ENCODE peak calls at places on chromosomes 6 and 20, in nine cellular contexts. Z is GM12865; W is WERI-Rb-1; F is cardiac fibroblast; J is neural progenitor cell; B is left lung; S is H9; R is neural crest cell; X is CD4-positive, alpha-beta T cell. A is an unnamed sample.

GRCh38 chr6:89941031-89941775 is 46.9 kb downstream of the GJA10 start:
- DNase-seq in Z (no peak), W (no peak), F (no peak), J (no peak), B (no peak), S (no peak), R (peak), X (no peak), A (peak)

GRCh38 chr20:2204021-2204420 is 91.8 kb upstream of the TGM3 start:
- DNase-seq in Z (no peak), W (no peak), F (no peak), J (no peak), B (no peak), S (no peak), R (no peak), X (no peak), A (no peak)

GRCh38 chr6:112109267-112109666 is 21.9 kb downstream of the FAM229B start:
- DNase-seq in Z (no peak), W (no peak), F (no peak), J (peak), B (no peak), S (no peak), R (no peak), X (no peak), A (no peak)

GRCh38 chr20:34124469-34125249 is 12.6 kb upstream of the EIF2S2 start:
- DNase-seq in Z (peak), W (no peak), F (no peak), J (no peak), B (no peak), S (no peak), R (no peak), X (no peak), A (no peak)

GRCh38 chr6:11263185-11263817 is 30.8 kb upstream of the NEDD9 start:
- DNase-seq in Z (no peak), W (no peak), F (peak), J (peak), B (peak), S (no peak), R (no peak), X (no peak), A (no peak)

GRCh38 chr6:105452376-105452775 is 49.5 kb upstream of the PREP start:
- DNase-seq in Z (no peak), W (no peak), F (no peak), J (no peak), B (no peak), S (no peak), R (no peak), X (no peak), A (no peak)

GRCh38 chr20:53613748-53614147 is 20.1 kb upstream of the ZNF217 start:
- DNase-seq in Z (no peak), W (no peak), F (no peak), J (no peak), B (no peak), S (no peak), R (no peak), X (no peak), A (no peak)

GRCh38 chr20:46334423-46334978 is 26.2 kb upstream of the CDH22 start:
- DNase-seq in Z (no peak), W (no peak), F (no peak), J (no peak), B (no peak), S (no peak), R (no peak), X (no peak), A (no peak)

GRCh38 chr6:125790403-125791150 is at the start of gene NCOA7:
- DNase-seq in Z (peak), W (peak), F (peak), J (peak), B (peak), S (peak), R (peak), X (peak), A (peak)

GRCh38 chr20:53826597-53827291 is 233.1 kb upstream of the ZNF217 start:
- DNase-seq in Z (peak), W (no peak), F (peak), J (no peak), B (peak), S (no peak), R (no peak), X (no peak), A (no peak)

GRCh38 chr6:73032586-73032985 is 192.7 kb downstream of the KHDC1L start:
- DNase-seq in Z (no peak), W (no peak), F (peak), J (no peak), B (no peak), S (no peak), R (no peak), X (no peak), A (no peak)

GRCh38 chr6:144673807-144674206 is 388.7 kb downstream of the UTRN start:
- DNase-seq in Z (no peak), W (no peak), F (no peak), J (no peak), B (no peak), S (no peak), R (no peak), X (no peak), A (no peak)

GRCh38 chr20:2331092-2331491 is 35.3 kb downstream of the TGM3 start:
- DNase-seq in Z (no peak), W (no peak), F (no peak), J (no peak), B (no peak), S (peak), R (no peak), X (no peak), A (no peak)

GRCh38 chr6:11650297-11650696 is 112.7 kb downstream of the TMEM170B start:
- DNase-seq in Z (no peak), W (no peak), F (peak), J (peak), B (no peak), S (peak), R (no peak), X (no peak), A (no peak)

DNA sequence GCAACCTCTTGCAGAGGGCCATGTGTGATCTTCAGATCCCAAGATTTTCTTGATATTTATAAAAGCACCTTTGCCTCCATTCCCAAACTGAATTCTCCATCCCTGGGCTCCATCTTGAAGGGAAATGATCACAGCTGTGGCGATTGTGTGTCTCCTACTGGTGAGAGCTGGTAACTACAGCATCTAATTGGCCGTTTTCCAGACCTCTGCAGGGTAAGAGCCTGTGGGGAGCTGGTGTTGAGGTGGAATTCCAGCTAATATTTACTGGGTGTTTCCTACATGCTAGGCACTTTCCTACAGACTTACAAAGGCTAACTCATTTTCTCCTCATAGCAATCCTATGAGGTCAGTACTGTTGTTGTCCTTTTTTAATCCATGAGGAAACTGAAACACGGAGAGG is 59.2 kb upstream of the FNDC1 start:
- DNase-seq in Z (peak), W (peak), F (peak), J (peak), B (no peak), S (peak), R (peak), X (no peak), A (peak)
- TF ChIP-seq CTCF in Z (peak), W (peak), F (peak), J (peak), B (peak), S (peak), R (peak), X (peak), A (peak)

GRCh38 chr20:18628330-18628941 is 40.6 kb downstream of the DTD1 start:
- DNase-seq in Z (peak), W (peak), F (no peak), J (peak), B (no peak), S (peak), R (no peak), X (no peak), A (peak)
- TF ChIP-seq CTCF in Z (peak), W (peak), F (peak), J (peak), B (peak), S (peak), R (peak), X (no peak), A (peak)

GRCh38 chr20:61449916-61450315 is 197.9 kb downstream of the CDH4 start:
- DNase-seq in Z (no peak), W (no peak), F (no peak), J (no peak), B (no peak), S (no peak), R (no peak), X (no peak), A (no peak)
- TF ChIP-seq CTCF in Z (no peak), W (no peak), F (no peak), J (no peak), B (no peak), S (no peak), R (no peak), X (no peak), A (no peak)

GRCh38 chr20:25296094-25297093 is 48.5 kb downstream of the PYGB start:
- DNase-seq in Z (peak), W (peak), F (peak), J (peak), B (no peak), S (no peak), R (no peak), X (peak), A (peak)
- TF ChIP-seq CTCF in Z (peak), W (peak), F (peak), J (peak), B (no peak), S (peak), R (peak), X (peak), A (peak)

DNA sequence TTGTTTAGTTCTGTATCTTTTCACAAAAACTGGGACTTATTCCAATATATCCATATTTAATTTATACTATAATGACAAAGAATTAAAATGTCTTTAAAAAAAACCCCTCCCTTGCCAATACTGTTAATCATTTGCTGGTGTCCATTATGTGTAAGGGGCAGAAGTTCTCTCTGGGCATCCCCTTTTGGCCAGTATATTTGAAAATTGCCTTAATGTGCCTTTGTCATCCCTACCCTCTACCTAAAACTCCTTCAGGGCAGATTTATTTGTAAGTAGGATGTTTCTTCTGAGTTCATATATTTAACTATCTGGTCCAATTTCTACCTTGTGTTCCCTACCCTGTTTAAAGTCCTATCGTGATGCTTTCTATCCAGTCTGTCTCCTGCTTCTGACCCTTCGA is 62.9 kb downstream of the ARHGAP18 start:
- DNase-seq in Z (no peak), W (no peak), F (no peak), J (no peak), B (no peak), S (no peak), R (no peak), X (no peak), A (no peak)
- TF ChIP-seq CTCF in Z (no peak), W (no peak), F (no peak), J (no peak), B (no peak), S (no peak), R (no peak), X (no peak), A (no peak)

DNA sequence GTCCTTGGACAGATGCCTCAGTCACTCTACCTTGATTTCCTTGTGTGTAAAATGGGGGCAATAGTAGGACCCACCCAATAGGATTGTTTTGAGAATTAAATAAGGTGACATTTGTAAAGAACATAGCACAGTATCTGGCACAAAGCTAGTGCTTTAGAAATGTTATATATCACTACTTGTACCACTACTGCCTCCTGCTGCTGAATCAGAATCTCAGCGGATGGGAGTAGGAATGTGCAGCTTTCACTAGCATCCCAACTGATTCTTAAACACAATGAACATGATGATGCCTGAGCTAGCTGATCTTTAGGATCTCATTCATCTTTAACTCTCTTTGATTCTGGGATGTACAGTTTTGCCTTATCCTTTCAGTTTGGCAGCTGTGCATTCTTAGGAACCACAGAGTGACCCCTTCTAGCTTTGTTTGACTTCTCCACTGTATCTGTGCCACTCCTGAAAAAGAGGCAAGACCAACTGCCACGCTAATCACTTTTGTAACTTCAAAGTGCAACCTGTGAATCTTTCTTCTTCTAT is 7.2 kb downstream of the PBOV1 start:
- DNase-seq in Z (no peak), W (no peak), F (no peak), J (peak), B (no peak), S (no peak), R (no peak), X (no peak), A (no peak)
- TF ChIP-seq CTCF in Z (no peak), W (peak), F (no peak), J (peak), B (no peak), S (peak), R (no peak), X (no peak), A (no peak)

GRCh38 chr20:4947817-4948559 is 53.3 kb downstream of the SLC23A2 start:
- DNase-seq in Z (no peak), W (no peak), F (no peak), J (no peak), B (no peak), S (no peak), R (no peak), X (no peak), A (no peak)
- TF ChIP-seq CTCF in Z (no peak), W (no peak), F (no peak), J (no peak), B (no peak), S (no peak), R (no peak), X (no peak), A (no peak)

GRCh38 chr6:33850869-33851541 is 47.2 kb upstream of the MLN start:
- DNase-seq in Z (no peak), W (no peak), F (no peak), J (no peak), B (no peak), S (no peak), R (no peak), X (no peak), A (no peak)

GRCh38 chr6:33853026-33853425 is 49.2 kb upstream of the MLN start:
- DNase-seq in Z (no peak), W (no peak), F (no peak), J (no peak), B (no peak), S (no peak), R (no peak), X (no peak), A (no peak)

GRCh38 chr6:33853736-33854135 is 49.9 kb upstream of the MLN start:
- DNase-seq in Z (no peak), W (no peak), F (no peak), J (no peak), B (no peak), S (no peak), R (no peak), X (no peak), A (no peak)

GRCh38 chr6:33850294-33850693 is 46.5 kb upstream of the MLN start:
- DNase-seq in Z (no peak), W (no peak), F (no peak), J (no peak), B (no peak), S (no peak), R (no peak), X (no peak), A (no peak)

GRCh38 chr6:33851959-33852358 is 48.2 kb upstream of the MLN start:
- DNase-seq in Z (peak), W (peak), F (peak), J (peak), B (no peak), S (peak), R (peak), X (peak), A (peak)
- TF ChIP-seq CTCF in Z (peak), W (peak), F (peak), J (peak), B (peak), S (peak), R (peak), X (peak), A (peak)

GRCh38 chr6:114304304-114304887 is 38.4 kb downstream of the HS3ST5 start:
- DNase-seq in Z (peak), W (no peak), F (peak), J (no peak), B (no peak), S (no peak), R (no peak), X (no peak), A (no peak)
- TF ChIP-seq CTCF in Z (peak), W (no peak), F (peak), J (peak), B (peak), S (peak), R (peak), X (peak), A (peak)